ENCODE peak calls at places on chromosomes 2 and 18, in seven cellular contexts. U, V, H, Z, T, M and I are unnamed samples.
A peak's percentile ranks its signal among the peaks of the same experiment; 100 is the strongest.

GRCh38 chr18:39051013-39051412 is 1485.4 kb upstream of the CELF4 start:
- DNase-seq in U (no peak), V (no peak), H (no peak), Z (no peak), T (no peak), M (no peak), I (no peak)

GRCh38 chr2:46690825-46691224 is 211.5 kb downstream of the TMEM247 start:
- DNase-seq in U (no peak), V (no peak), H (no peak), Z (peak; percentile 98), T (no peak), M (no peak), I (no peak)

GRCh38 chr2:3257842-3258241 is 119.8 kb downstream of the EIPR1 start:
- DNase-seq in U (no peak), V (no peak), H (no peak), Z (no peak), T (no peak), M (no peak), I (no peak)

GRCh38 chr2:196263181-196263747 is 91.9 kb upstream of the STK17B start:
- DNase-seq in U (no peak), V (no peak), H (no peak), Z (peak; percentile 77), T (no peak), M (no peak), I (no peak)

GRCh38 chr2:105607920-105608504 is 136.7 kb upstream of the NCK2 start:
- DNase-seq in U (no peak), V (no peak), H (no peak), Z (no peak), T (no peak), M (no peak), I (no peak)

GRCh38 chr2:42089340-42089925 is 41.6 kb downstream of the PKDCC start:
- DNase-seq in U (peak; percentile 74), V (peak; percentile 74), H (no peak), Z (peak; percentile 67), T (no peak), M (peak; percentile 37), I (peak; percentile 54)

GRCh38 chr2:20439503-20439902 is 7.4 kb upstream of the RHOB start:
- DNase-seq in U (no peak), V (no peak), H (no peak), Z (no peak), T (peak; percentile 5), M (no peak), I (no peak)

GRCh38 chr2:188518391-188518790 is 226.7 kb downstream of the GULP1 start:
- DNase-seq in U (no peak), V (no peak), H (no peak), Z (peak; percentile 62), T (no peak), M (no peak), I (no peak)